ENCODE peak calls at places on chromosomes 2 and 18, in eight cellular contexts. J is spleen, I is thyroid gland, G is upper lobe of right lung, A is right lobe of liver, C is neuronal stem cell, N is GM23248, B is Peyer's patch. W is an unnamed sample. For H3K9me3, the result is how much of the 10 kb centered on the place peaks cover.

GRCh38 chr2:134431837-134432437 is 178.1 kb downstream of the MGAT5 start:
- DNase-seq in J (no peak), C (no peak), I (no peak), N (peak), G (no peak), A (no peak), B (no peak), W (peak)

GRCh38 chr18:57497372-57498294 is 62.5 kb downstream of the ONECUT2 start:
- DNase-seq in N (peak), A (no peak), G (no peak), C (no peak), J (no peak), B (no peak), I (no peak), W (no peak)

GRCh38 chr2:176682278-176682677 is 413.0 kb downstream of the MTX2 start:
- DNase-seq in G (no peak), A (no peak), C (no peak), I (no peak), J (no peak), N (peak), B (no peak), W (no peak)

GRCh38 chr2:220373878-220374277 is 746.4 kb downstream of the SLC4A3 start:
- DNase-seq in A (no peak), N (peak), B (no peak), G (no peak), C (no peak), I (no peak), J (no peak), W (no peak)

GRCh38 chr2:207252979-207253640 is 87.4 kb upstream of the KLF7 start:
- DNase-seq in A (no peak), G (no peak), N (peak), C (no peak), I (no peak), B (no peak), J (no peak), W (no peak)

GRCh38 chr18:46868171-46868921 is 49.0 kb downstream of the PIAS2 start:
- DNase-seq in G (no peak), B (no peak), I (no peak), J (no peak), N (no peak), C (no peak), A (no peak), W (peak)

GRCh38 chr2:234395801-234396478 is 100.9 kb downstream of the ARL4C start:
- DNase-seq in C (no peak), J (no peak), B (no peak), A (no peak), G (no peak), I (no peak), N (no peak), W (peak)

GRCh38 chr2:139031722-139032121 is 251.5 kb upstream of the NXPH2 start:
- DNase-seq in N (no peak), J (no peak), C (no peak), B (no peak), A (no peak), G (no peak), I (no peak), W (peak)

GRCh38 chr2:64455545-64455944 is 1.6 kb downstream of the LGALSL start:
- DNase-seq in I (no peak), C (no peak), B (no peak), J (no peak), N (no peak), A (no peak), G (no peak), W (no peak)

GRCh38 chr2:3126171-3126685 is 251.4 kb downstream of the EIPR1 start:
- DNase-seq in J (no peak), A (peak), B (no peak), C (no peak), G (peak), N (no peak), I (no peak), W (no peak)

GRCh38 chr2:113281920-113282746 is 3.4 kb upstream of the PAX8 start:
- DNase-seq in C (no peak), G (no peak), B (no peak), I (no peak), A (no peak), J (no peak), N (no peak), W (no peak)

GRCh38 chr2:25491966-25492532 is 150.3 kb upstream of the DNMT3A start:
- DNase-seq in N (peak), G (no peak), J (no peak), I (no peak), B (no peak), A (no peak), C (no peak), W (no peak)

GRCh38 chr18:80103231-80103630 is 5.8 kb upstream of the ADNP2 start:
- DNase-seq in J (no peak), G (no peak), I (no peak), N (peak), B (no peak), C (no peak), A (no peak), W (no peak)

GRCh38 chr2:24644032-24644431 is 149.2 kb downstream of the PTRHD1 start:
- DNase-seq in J (no peak), N (no peak), A (no peak), I (no peak), G (no peak), B (no peak), C (no peak), W (no peak)

GRCh38 chr2:68368657-68369339 is 3.7 kb downstream of the PLEK start:
- DNase-seq in C (peak), A (no peak), I (no peak), J (no peak), B (no peak), G (no peak), N (peak), W (peak)

GRCh38 chr2:28523873-28524272 is 28.0 kb downstream of the PLB1 start:
- DNase-seq in B (no peak), C (no peak), I (no peak), J (no peak), A (no peak), N (no peak), G (no peak), W (no peak)

GRCh38 chr2:200713003-200713703 is 98.6 kb upstream of the BZW1 start:
- DNase-seq in I (peak), A (peak), C (peak), N (peak), B (peak), G (peak), J (peak), W (peak)

GRCh38 chr2:65128297-65129190 is 1.4 kb downstream of the RAB1A start:
- DNase-seq in B (no peak), N (peak), I (peak), A (no peak), J (no peak), C (no peak), G (no peak), W (no peak)

GRCh38 chr2:21317131-21317530 is 193.4 kb downstream of the TDRD15 start:
- DNase-seq in B (peak), G (no peak), N (peak), C (peak), A (no peak), I (peak), J (no peak), W (peak)

GRCh38 chr18:76425299-76426101 is 69.5 kb downstream of the ZNF516 start:
- DNase-seq in J (no peak), G (no peak), C (no peak), N (peak), I (no peak), B (no peak), A (no peak), W (no peak)

GRCh38 chr2:122525341-122525740 is 769.9 kb downstream of the TSN start:
- DNase-seq in B (no peak), J (no peak), A (no peak), I (no peak), C (no peak), G (no peak), N (no peak), W (no peak)

GRCh38 chr2:85106489-85107180 is 26.6 kb upstream of the TCF7L1 start:
- DNase-seq in N (peak), C (no peak), J (no peak), G (no peak), A (no peak), B (no peak), I (no peak), W (no peak)

GRCh38 chr2:218960196-218961165 is 1.0 kb downstream of the CDK5R2 start:
- DNase-seq in G (no peak), C (no peak), I (no peak), N (no peak), A (no peak), J (no peak), B (no peak), W (peak)

GRCh38 chr18:60174832-60175231 is 197.7 kb downstream of the MC4R start:
- DNase-seq in N (no peak), I (no peak), A (no peak), G (no peak), J (no peak), C (no peak), B (no peak), W (no peak)

GRCh38 chr2:20520128-20520527 is 73.3 kb downstream of the RHOB start:
- DNase-seq in G (no peak), A (no peak), C (no peak), N (no peak), I (no peak), J (peak), B (no peak), W (no peak)

GRCh38 chr2:101253013-101253712 is 477 bp downstream of the CNOT11 start:
- DNase-seq in C (no peak), A (peak), G (peak), N (peak), J (peak), B (peak), I (peak), W (peak)

GRCh38 chr2:72144746-72145657 is 2.7 kb downstream of the CYP26B1 start:
- DNase-seq in A (peak), G (peak), I (peak), N (peak), C (peak), B (peak), J (peak), W (peak)

GRCh38 chr18:44996261-44996660 is 315.6 kb downstream of the SETBP1 start:
- DNase-seq in B (no peak), N (no peak), C (no peak), A (no peak), I (no peak), J (no peak), G (no peak), W (no peak)

GRCh38 chr2:20356042-20356441 is 5.4 kb upstream of the PUM2 start:
- DNase-seq in N (peak), A (peak), C (no peak), I (no peak), G (no peak), B (no peak), J (no peak), W (no peak)

GRCh38 chr18:28692337-28692736 is 515.4 kb upstream of the CDH2 start:
- DNase-seq in B (no peak), I (no peak), J (no peak), C (no peak), G (no peak), N (no peak), A (no peak), W (no peak)

GRCh38 chr2:98459776-98460175 is 15.1 kb downstream of the INPP4A start:
- DNase-seq in A (no peak), N (no peak), G (no peak), C (no peak), B (no peak), J (no peak), I (peak), W (no peak)

GRCh38 chr18:78565240-78565639 is 414.4 kb upstream of the SALL3 start:
- DNase-seq in J (no peak), I (no peak), C (no peak), G (no peak), B (no peak), N (no peak), A (no peak), W (no peak)

GRCh38 chr2:223944166-223944703 is 900 bp downstream of the WDFY1 start:
- DNase-seq in B (peak), N (peak), C (peak), A (peak), J (peak), G (peak), I (peak), W (peak)

GRCh38 chr2:220987839-220988238 is 584.3 kb downstream of the EPHA4 start:
- DNase-seq in C (no peak), A (no peak), N (no peak), I (no peak), B (no peak), J (no peak), G (no peak), W (no peak)

GRCh38 chr2:10721344-10722251 is at the start of gene ATP6V1C2:
- DNase-seq in A (peak), C (peak), B (peak), I (peak), J (peak), G (peak), N (peak), W (peak)

GRCh38 chr2:9844036-9844483 is 786 bp downstream of the TAF1B start:
- DNase-seq in B (no peak), G (no peak), I (no peak), J (no peak), A (no peak), C (no peak), N (peak), W (peak)

GRCh38 chr18:68354176-68354575 is 360.7 kb downstream of the TMX3 start:
- DNase-seq in I (no peak), J (no peak), N (no peak), C (no peak), B (no peak), A (no peak), G (no peak), W (no peak)

DNA sequence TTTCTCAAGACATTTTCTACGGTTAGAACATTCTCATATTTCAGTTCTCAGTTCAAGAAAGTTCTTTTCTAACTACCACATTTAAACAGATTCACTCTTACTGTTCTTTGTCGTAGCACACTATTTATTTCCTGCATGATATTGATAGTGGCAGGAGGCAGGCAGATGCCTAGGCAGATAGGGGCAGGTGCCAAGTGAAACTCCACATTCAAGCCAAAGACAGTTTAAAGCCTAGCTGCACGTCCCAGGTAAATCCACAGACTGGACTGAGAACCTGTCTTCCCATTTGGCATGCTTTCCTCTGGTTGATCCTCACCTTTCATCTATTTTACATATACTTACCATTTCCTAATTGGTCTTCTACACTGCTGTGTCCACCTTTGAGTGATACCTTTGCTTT is 359.3 kb downstream of the TMX3 start:
- DNase-seq in G (no peak), N (no peak), A (no peak), J (no peak), I (no peak), C (no peak), B (no peak), W (no peak)
- H3K9me3 ChIP-seq in G (under half), N (under half), A (under half), J (half or more), I (under half), C (under half), B (under half), W (under half)

DNA sequence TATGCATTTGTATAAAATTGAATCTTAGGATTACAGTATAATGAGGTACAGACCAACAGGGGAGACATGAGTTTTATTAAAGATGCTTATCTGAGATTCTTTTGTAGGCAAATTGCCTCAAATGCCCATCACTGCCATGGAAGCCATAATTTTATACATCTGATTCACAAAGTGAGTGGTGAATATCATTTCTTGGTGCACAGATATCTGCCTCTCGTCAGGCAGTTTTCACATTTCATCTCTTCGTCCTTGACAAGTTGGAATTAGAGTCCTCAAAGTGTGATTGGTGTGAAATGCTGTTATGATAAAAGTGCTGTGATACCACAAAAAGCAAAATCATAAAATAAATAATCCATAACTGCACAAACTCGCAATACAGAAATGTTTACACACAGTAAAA is 1602.8 kb upstream of the DDX18 start:
- DNase-seq in B (no peak), C (no peak), A (no peak), I (no peak), N (no peak), G (no peak), J (no peak), W (no peak)
- H3K9me3 ChIP-seq in B (under half), C (under half), A (under half), I (under half), N (under half), G (under half), J (under half), W (under half)

DNA sequence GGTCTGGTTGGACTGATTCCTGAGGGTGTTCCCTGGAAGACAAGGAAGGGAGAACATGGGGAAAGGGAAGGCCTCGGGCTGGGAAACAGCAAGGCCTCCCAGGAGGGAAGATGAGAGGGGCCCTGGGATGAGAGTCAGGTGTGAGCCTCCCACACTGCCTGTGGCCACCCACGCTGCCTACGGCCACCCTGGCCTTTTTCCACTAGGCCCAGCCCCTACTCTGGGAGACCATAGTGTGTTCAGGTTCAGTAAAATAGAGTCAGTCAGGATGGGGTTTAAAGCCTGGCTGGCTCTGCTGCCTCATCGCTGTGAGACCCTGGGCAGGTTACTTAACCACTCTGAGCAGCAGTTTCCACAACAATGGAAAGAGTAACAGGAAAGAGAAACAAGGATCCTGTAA is 47.7 kb upstream of the MAL start:
- DNase-seq in J (no peak), A (no peak), C (no peak), N (no peak), I (no peak), G (no peak), B (no peak), W (no peak)
- H3K9me3 ChIP-seq in J (under half), A (under half), C (under half), N (under half), I (under half), G (under half), B (under half), W (under half)

DNA sequence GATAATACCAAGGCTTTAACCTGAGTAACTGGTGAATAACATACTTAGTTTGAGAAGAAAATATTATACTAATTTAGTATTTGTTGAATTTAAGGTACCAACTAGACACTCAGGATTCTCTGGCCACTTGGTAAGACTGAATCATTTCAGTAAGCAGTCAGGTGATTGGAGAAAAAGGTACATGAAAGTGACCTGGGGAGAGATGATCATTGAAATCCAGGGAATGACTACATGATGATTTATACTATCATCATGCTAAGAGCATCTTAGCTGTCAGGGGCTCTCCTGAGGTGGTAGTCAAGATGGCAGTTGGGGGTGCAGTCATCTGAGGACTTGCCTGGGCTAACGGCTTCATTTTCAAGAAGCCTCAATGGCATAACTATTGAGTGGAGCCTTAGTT is 571.2 kb upstream of the ACVR2A start:
- DNase-seq in B (no peak), G (no peak), J (no peak), C (no peak), I (no peak), N (no peak), A (no peak), W (no peak)
- H3K9me3 ChIP-seq in B (under half), G (under half), J (under half), C (under half), I (under half), N (under half), A (under half), W (under half)

DNA sequence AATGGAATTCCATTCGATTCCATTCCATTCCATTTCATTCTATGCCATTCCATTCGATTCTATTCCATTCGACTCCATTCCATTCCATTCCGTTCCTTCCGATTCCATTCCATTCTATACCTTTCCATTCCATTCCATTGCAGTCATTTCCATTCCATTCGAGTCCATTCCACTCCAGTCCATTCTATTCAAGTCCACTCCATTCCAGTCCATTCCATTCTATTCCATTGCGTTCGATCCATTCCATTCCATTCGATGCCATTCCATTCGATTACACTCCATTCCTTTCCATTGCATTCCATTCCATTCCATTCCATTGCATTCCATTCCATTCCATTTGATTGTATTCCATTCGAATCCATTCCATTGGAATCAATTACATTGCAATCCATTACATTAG is 1119.8 kb downstream of the RPIA start:
- DNase-seq in N (no peak), J (no peak), I (no peak), B (no peak), G (no peak), C (no peak), A (no peak), W (no peak)
- H3K9me3 ChIP-seq in N (under half), J (under half), I (under half), B (under half), G (half or more), C (under half), A (half or more), W (half or more)

GRCh38 chr2:13666582-13667414 is 950.1 kb downstream of the TRIB2 start:
- DNase-seq in I (no peak), C (no peak), A (no peak), N (no peak), G (no peak), B (no peak), J (no peak), W (no peak)

GRCh38 chr2:13667415-13667757 is 950.6 kb downstream of the TRIB2 start:
- DNase-seq in A (no peak), I (no peak), B (no peak), N (no peak), J (no peak), G (no peak), C (no peak), W (no peak)

GRCh38 chr2:13669607-13670006 is 952.9 kb downstream of the TRIB2 start:
- DNase-seq in G (no peak), B (no peak), A (no peak), I (no peak), N (peak), C (no peak), J (no peak), W (no peak)
- H3K9me3 ChIP-seq in G (under half), B (under half), A (under half), I (under half), N (under half), C (under half), J (under half), W (under half)

DNA sequence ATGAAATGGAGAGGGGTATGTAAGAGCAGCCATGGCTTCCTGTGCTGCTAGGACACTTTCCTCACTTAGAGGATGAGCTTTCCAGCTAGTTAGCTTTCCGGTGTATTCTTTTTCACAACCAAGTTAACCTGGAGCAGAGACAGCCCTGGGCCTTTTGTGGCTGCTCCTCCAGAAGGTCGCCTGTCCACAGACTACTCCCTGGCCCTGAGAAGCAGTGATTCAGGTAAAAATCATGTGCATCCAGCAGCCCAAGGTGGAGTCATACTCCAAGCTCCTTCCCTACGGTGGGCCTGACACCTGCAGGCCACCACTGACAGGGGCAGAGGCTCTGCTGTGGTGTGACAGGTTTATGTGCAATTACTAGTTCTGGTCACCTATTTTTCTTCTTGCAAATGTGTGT is 187.2 kb downstream of the ANKRD30B start:
- DNase-seq in I (no peak), A (no peak), G (no peak), J (no peak), N (no peak), B (no peak), C (no peak), W (no peak)
- H3K9me3 ChIP-seq in I (under half), A (under half), G (under half), J (under half), N (under half), B (under half), C (under half), W (under half)

GRCh38 chr2:95574506-95574905 is 17.3 kb upstream of the TRIM43 start:
- DNase-seq in B (no peak), A (no peak), I (no peak), J (no peak), G (no peak), N (no peak), C (no peak), W (no peak)
- H3K9me3 ChIP-seq in B (under half), A (under half), I (under half), J (under half), G (under half), N (under half), C (under half), W (under half)